ENCODE peak calls at places on chromosomes 1 and 21, in seven cellular contexts. Q is PC-3, L is uterus, B is OCI-LY7, V is cardiac muscle cell, R is transverse colon, J is pancreas. S is an unnamed sample. For H3K4me1 and H3K9me3, the result is how much of the 10 kb centered on the place peaks cover.

GRCh38 chr21:33300701-33301631 is 23.8 kb upstream of the IFNAR1 start:
- DNase-seq in Q (peak), L (no peak), B (peak), V (no peak), R (no peak), J (peak), S (no peak)

GRCh38 chr1:174953657-174954435 is 45.9 kb upstream of the CACYBP start:
- DNase-seq in Q (no peak), L (no peak), B (no peak), V (no peak), R (peak), J (no peak), S (no peak)

GRCh38 chr1:168783831-168784230 is 54.8 kb upstream of the DPT start:
- DNase-seq in Q (no peak), L (no peak), B (no peak), V (no peak), R (no peak), J (no peak), S (no peak)

GRCh38 chr1:67659229-67659628 is 25.8 kb upstream of the GADD45A start:
- DNase-seq in Q (no peak), L (no peak), B (no peak), V (no peak), R (no peak), J (no peak), S (no peak)

GRCh38 chr1:209160230-209160629 is 423.3 kb upstream of the CAMK1G start:
- DNase-seq in Q (no peak), L (no peak), B (no peak), V (no peak), R (no peak), J (no peak), S (no peak)

GRCh38 chr1:192516776-192517297 is 58.7 kb upstream of the RGS1 start:
- DNase-seq in Q (peak), L (no peak), B (peak), V (no peak), R (peak), J (no peak), S (no peak)

GRCh38 chr1:46506470-46507219 is 17.0 kb downstream of the DMBX1 start:
- DNase-seq in Q (no peak), L (no peak), B (no peak), V (no peak), R (no peak), J (no peak), S (no peak)

GRCh38 chr1:204259196-204259595 is 45.4 kb upstream of the GOLT1A start:
- DNase-seq in Q (no peak), L (no peak), B (no peak), V (no peak), R (no peak), J (no peak), S (no peak)

GRCh38 chr1:92587445-92587844 is 100.7 kb upstream of the GFI1 start:
- DNase-seq in Q (no peak), L (no peak), B (no peak), V (no peak), R (no peak), J (no peak), S (no peak)

GRCh38 chr1:145956776-145957442 is 908 bp downstream of the LIX1L start:
- DNase-seq in Q (no peak), L (peak), B (peak), V (no peak), R (no peak), J (no peak), S (no peak)

GRCh38 chr1:226711976-226712778 is 26.9 kb downstream of the ITPKB start:
- DNase-seq in Q (no peak), L (no peak), B (peak), V (no peak), R (no peak), J (no peak), S (no peak)

GRCh38 chr1:17743028-17743706 is 12.0 kb upstream of the ACTL8 start:
- DNase-seq in Q (no peak), L (no peak), B (no peak), V (no peak), R (no peak), J (no peak), S (no peak)

DNA sequence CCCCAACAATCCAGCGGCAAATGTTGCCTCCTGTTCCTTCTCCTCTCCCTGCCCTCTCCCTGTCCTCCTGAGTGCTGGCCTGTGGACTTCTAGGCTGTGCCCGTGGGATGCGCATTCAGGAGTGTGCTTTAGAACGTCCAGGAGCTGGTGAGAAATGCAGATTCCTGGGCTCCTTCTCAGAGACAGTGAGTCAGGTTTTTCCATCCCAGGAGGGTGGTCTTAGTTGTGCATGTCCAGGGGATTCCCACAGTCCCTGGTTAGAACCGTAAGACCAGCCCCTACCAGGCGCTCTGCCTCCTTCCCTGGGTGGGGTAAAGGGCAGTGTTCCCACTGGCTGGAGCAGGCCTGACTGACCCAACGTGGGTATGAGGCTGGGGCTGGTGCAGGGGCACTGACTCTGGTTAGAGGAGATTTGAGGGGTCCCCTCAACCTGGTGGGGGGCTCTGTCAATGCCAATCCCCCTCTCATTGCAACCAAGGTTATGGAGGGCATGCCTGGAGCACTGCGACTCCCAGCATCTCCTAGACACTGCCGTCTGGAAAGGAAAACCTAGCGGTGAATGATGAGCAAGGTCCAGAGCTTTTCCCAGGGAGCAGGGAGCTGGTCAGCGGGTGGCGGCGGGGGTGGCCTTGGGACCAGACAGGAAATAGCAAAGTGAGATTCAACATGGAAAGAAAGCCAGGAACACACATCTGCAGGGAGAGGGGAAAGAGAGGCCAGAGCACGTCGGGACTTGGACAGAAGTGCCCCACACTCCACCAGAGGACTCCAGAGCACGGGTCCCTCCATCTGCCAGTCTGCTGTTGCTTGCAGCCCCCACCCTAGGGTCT is 38.6 kb downstream of the HSPG2 start:
- DNase-seq in Q (no peak), L (no peak), B (no peak), V (no peak), R (no peak), J (no peak), S (no peak)
- H3K4me1 ChIP-seq in Q (under half), L (under half), B (under half), V (under half), R (half or more), J (under half), S (half or more)

DNA sequence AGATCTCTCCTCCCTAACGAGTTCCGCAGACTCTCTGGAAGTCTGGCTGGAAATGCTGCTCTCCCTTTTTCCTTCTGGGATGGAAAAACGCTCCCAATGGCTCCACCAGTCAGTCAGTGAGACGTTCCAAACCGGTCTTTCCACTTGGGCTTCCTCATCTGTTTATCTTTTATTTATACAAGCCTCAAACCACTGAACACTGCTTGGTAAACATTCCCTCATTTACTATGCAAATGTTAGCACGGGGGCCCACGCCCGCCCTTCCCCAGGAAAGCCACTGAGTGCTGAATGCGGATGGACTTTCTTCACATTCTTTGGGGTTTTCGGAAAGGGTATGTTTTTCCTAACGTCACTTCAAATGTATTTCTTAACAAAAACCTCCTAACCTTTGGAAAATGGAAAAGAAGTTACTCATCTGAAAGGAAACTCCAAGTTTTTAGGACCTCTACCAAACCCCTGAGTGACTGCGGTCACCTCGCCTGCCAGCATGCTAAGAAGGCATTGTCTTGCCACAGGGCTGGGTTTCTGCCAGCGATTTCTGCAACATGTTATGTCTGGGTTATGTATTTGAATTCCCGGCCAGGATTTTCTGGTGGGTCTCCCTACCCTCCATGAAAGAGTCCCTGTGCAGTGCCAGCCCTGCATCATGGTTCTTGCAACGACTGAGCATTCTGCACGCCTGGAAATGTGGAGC is 14.0 kb upstream of the UMODL1 start:
- DNase-seq in Q (peak), L (no peak), B (no peak), V (no peak), R (peak), J (peak), S (peak)
- H3K4me3 ChIP-seq in Q (peak), L (no peak), B (no peak), V (no peak), R (peak), J (no peak), S (peak)

GRCh38 chr1:114379987-114380386 is 131.0 kb downstream of the TRIM33 start:
- DNase-seq in Q (no peak), L (no peak), B (no peak), V (no peak), R (no peak), J (no peak), S (no peak)
- H3K9me3 ChIP-seq in Q (under half), L (under half), B (under half), V (under half), R (under half), J (under half), S (under half)

GRCh38 chr1:214215583-214215982 is 65.4 kb upstream of the SMYD2 start:
- DNase-seq in Q (no peak), L (no peak), B (no peak), V (no peak), R (no peak), J (no peak), S (no peak)
- H3K4me1 ChIP-seq in Q (half or more), L (under half), B (under half), V (under half), R (under half), J (under half), S (under half)

GRCh38 chr21:44932366-44933181 is 7.3 kb upstream of the SLX9 start:
- DNase-seq in Q (peak), L (no peak), B (peak), V (peak), R (peak), J (no peak), S (no peak)
- H3K4me3 ChIP-seq in Q (peak), L (no peak), B (no peak), V (peak), R (peak), J (no peak), S (peak)

DNA sequence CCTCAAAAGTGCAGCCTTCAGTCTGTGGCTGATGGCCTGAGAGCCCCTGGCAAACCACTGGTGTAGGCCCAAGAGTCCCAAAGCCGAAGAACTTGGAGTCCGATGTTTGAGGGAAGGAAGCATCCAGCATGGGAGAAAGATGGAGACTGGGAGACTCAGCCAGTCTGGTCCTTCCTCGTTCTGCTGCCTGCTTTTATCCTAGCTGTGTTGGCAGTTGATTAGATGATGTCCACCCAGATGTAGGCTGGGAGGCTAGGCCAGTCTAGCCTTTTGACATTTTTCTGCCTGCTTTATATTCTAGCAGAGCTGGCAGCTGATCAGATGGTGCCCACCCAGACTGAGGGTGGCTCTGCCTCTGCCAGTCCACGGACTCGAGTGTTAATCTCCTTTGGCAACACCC is 1.1 kb upstream of the LYPD8 start:
- DNase-seq in Q (no peak), L (no peak), B (no peak), V (no peak), R (no peak), J (no peak), S (no peak)
- H3K9me3 ChIP-seq in Q (under half), L (under half), B (under half), V (under half), R (under half), J (under half), S (under half)

DNA sequence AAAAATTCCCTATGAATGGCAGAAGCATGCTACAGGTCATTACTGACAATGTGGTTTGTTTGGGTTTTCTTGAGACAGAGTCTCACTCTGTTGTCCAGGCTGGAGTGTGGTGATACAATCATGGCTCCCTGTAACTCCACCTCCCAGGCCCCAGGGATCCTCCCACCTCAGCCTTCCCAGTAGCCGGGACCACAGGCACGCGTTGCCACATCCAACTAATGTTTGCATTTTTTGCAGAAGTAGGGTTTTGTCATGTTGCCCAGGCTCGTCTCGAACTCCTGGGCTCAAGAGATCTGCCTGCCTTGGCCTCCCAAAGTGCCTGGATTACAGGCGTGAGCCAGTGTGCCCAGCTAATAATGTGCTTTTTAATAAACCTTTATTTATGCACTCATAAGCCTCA is 259.1 kb downstream of the NFIA start:
- DNase-seq in Q (no peak), L (no peak), B (no peak), V (no peak), R (no peak), J (no peak), S (no peak)
- H3K4me1 ChIP-seq in Q (under half), L (under half), B (under half), V (under half), R (under half), J (under half), S (under half)